ENCODE peak calls at places on chromosomes 1 and 21, in ten cellular contexts. E, U, R, A, J, Z, W, K, C and I are unnamed samples. For H3K27me3, the result is how much of the 10 kb centered on the place peaks cover.

GRCh38 chr1:174988539-174988938 is 11.2 kb upstream of the CACYBP start:
- DNase-seq in E (no peak), U (no peak), R (no peak), A (no peak), J (no peak), Z (no peak), W (no peak), K (no peak), C (no peak), I (no peak)

GRCh38 chr21:41373253-41373652 is 11.4 kb downstream of the MX2 start:
- DNase-seq in E (no peak), U (no peak), R (no peak), A (no peak), J (no peak), Z (no peak), W (no peak), K (no peak), C (no peak), I (no peak)

GRCh38 chr1:155219592-155220031 is 11.1 kb downstream of the MTX1 start:
- DNase-seq in E (no peak), U (no peak), R (no peak), A (no peak), J (no peak), Z (no peak), W (no peak), K (peak), C (peak), I (no peak)

GRCh38 chr1:19154876-19155275 is 55.2 kb downstream of the UBR4 start:
- DNase-seq in E (no peak), U (no peak), R (no peak), A (no peak), J (no peak), Z (no peak), W (no peak), K (no peak), C (peak), I (no peak)

GRCh38 chr1:213041443-213041842 is 9.6 kb upstream of the RPS6KC1 start:
- DNase-seq in E (no peak), U (no peak), R (no peak), A (no peak), J (no peak), Z (no peak), W (no peak), K (no peak), C (no peak), I (no peak)

GRCh38 chr1:14392887-14393365 is 205.6 kb upstream of the KAZN start:
- DNase-seq in E (no peak), U (peak), R (no peak), A (no peak), J (no peak), Z (no peak), W (no peak), K (no peak), C (no peak), I (no peak)

GRCh38 chr1:3023994-3024393 is 2.7 kb downstream of the ACTRT2 start:
- DNase-seq in E (no peak), U (no peak), R (peak), A (no peak), J (peak), Z (no peak), W (no peak), K (no peak), C (no peak), I (no peak)

GRCh38 chr1:233945573-233945972 is 41.1 kb downstream of the SLC35F3 start:
- DNase-seq in E (no peak), U (no peak), R (no peak), A (peak), J (no peak), Z (no peak), W (no peak), K (no peak), C (no peak), I (no peak)

GRCh38 chr1:3393987-3394920 is 60.2 kb upstream of the ARHGEF16 start:
- DNase-seq in E (no peak), U (no peak), R (no peak), A (no peak), J (no peak), Z (no peak), W (no peak), K (no peak), C (no peak), I (no peak)

GRCh38 chr21:42010507-42011493 is 640 bp upstream of the ZBTB21 start:
- DNase-seq in E (peak), U (peak), R (no peak), A (no peak), J (no peak), Z (peak), W (peak), K (peak), C (peak), I (no peak)

GRCh38 chr21:26881504-26882228 is 36.5 kb upstream of the ADAMTS1 start:
- DNase-seq in E (no peak), U (no peak), R (no peak), A (no peak), J (no peak), Z (no peak), W (no peak), K (no peak), C (no peak), I (no peak)

GRCh38 chr21:36526104-36526503 is 46.2 kb upstream of the CLDN14 start:
- DNase-seq in E (no peak), U (no peak), R (no peak), A (no peak), J (no peak), Z (no peak), W (no peak), K (no peak), C (no peak), I (no peak)

GRCh38 chr1:233412812-233413211 is 85.3 kb downstream of the MAP3K21 start:
- DNase-seq in E (no peak), U (no peak), R (no peak), A (no peak), J (no peak), Z (no peak), W (no peak), K (no peak), C (no peak), I (no peak)

GRCh38 chr1:108117908-108118902 is 81.9 kb downstream of the SLC25A24 start:
- DNase-seq in E (peak), U (peak), R (no peak), A (no peak), J (peak), Z (peak), W (no peak), K (peak), C (no peak), I (no peak)

GRCh38 chr21:46459356-46460112 is 843 bp downstream of the DIP2A start:
- DNase-seq in E (peak), U (no peak), R (peak), A (no peak), J (no peak), Z (peak), W (peak), K (peak), C (peak), I (peak)

GRCh38 chr1:26789953-26790352 is 2.2 kb downstream of the PIGV start:
- DNase-seq in E (no peak), U (no peak), R (no peak), A (no peak), J (no peak), Z (no peak), W (no peak), K (no peak), C (no peak), I (no peak)

GRCh38 chr1:227429447-227430359 is 111.4 kb upstream of the CDC42BPA start:
- DNase-seq in E (no peak), U (no peak), R (no peak), A (no peak), J (no peak), Z (no peak), W (no peak), K (peak), C (no peak), I (no peak)

GRCh38 chr1:88736633-88737248 is 52.7 kb downstream of the PKN2 start:
- DNase-seq in E (no peak), U (no peak), R (no peak), A (peak), J (no peak), Z (no peak), W (no peak), K (peak), C (no peak), I (no peak)

GRCh38 chr1:30263405-30263804 is 460.0 kb downstream of the MATN1 start:
- DNase-seq in E (no peak), U (no peak), R (peak), A (no peak), J (no peak), Z (no peak), W (no peak), K (no peak), C (no peak), I (no peak)

GRCh38 chr21:46291561-46291960 is 5.4 kb downstream of the YBEY start:
- DNase-seq in E (no peak), U (no peak), R (no peak), A (no peak), J (no peak), Z (no peak), W (no peak), K (no peak), C (no peak), I (no peak)

GRCh38 chr1:188762344-188762743 is 1715.3 kb downstream of the BRINP3 start:
- DNase-seq in E (no peak), U (no peak), R (no peak), A (no peak), J (no peak), Z (no peak), W (no peak), K (no peak), C (no peak), I (no peak)

GRCh38 chr1:29684141-29684540 is 447.8 kb downstream of the PTPRU start:
- DNase-seq in E (peak), U (peak), R (no peak), A (no peak), J (no peak), Z (peak), W (no peak), K (no peak), C (no peak), I (no peak)

GRCh38 chr21:42975886-42976608 is 1.7 kb downstream of the PKNOX1 start:
- DNase-seq in E (no peak), U (no peak), R (no peak), A (no peak), J (no peak), Z (no peak), W (no peak), K (no peak), C (no peak), I (no peak)

GRCh38 chr1:176800978-176801552 is 338.1 kb downstream of the PAPPA2 start:
- DNase-seq in E (no peak), U (no peak), R (no peak), A (no peak), J (no peak), Z (no peak), W (no peak), K (no peak), C (no peak), I (no peak)

GRCh38 chr1:153977250-153978240 is at the start of gene JTB:
- DNase-seq in E (peak), U (peak), R (peak), A (no peak), J (peak), Z (peak), W (peak), K (peak), C (peak), I (peak)
- TF ChIP-seq POLR2AphosphoS5 in E (peak), U (peak), R (peak), A (peak), J (peak), Z (peak), W (peak), K (peak), C (peak), I (peak)

GRCh38 chr1:46492871-46493270 is 3.2 kb downstream of the DMBX1 start:
- DNase-seq in E (no peak), U (no peak), R (no peak), A (no peak), J (no peak), Z (no peak), W (no peak), K (no peak), C (no peak), I (no peak)

GRCh38 chr1:46490603-46491499 is 1.2 kb downstream of the DMBX1 start:
- DNase-seq in E (no peak), U (no peak), R (no peak), A (no peak), J (no peak), Z (no peak), W (no peak), K (no peak), C (no peak), I (no peak)

GRCh38 chr1:46491500-46492268 is 2.0 kb downstream of the DMBX1 start:
- DNase-seq in E (no peak), U (no peak), R (no peak), A (no peak), J (no peak), Z (no peak), W (no peak), K (no peak), C (no peak), I (no peak)

GRCh38 chr1:46493316-46494032 is 3.8 kb downstream of the DMBX1 start:
- DNase-seq in E (no peak), U (no peak), R (no peak), A (no peak), J (no peak), Z (no peak), W (no peak), K (no peak), C (no peak), I (no peak)

DNA sequence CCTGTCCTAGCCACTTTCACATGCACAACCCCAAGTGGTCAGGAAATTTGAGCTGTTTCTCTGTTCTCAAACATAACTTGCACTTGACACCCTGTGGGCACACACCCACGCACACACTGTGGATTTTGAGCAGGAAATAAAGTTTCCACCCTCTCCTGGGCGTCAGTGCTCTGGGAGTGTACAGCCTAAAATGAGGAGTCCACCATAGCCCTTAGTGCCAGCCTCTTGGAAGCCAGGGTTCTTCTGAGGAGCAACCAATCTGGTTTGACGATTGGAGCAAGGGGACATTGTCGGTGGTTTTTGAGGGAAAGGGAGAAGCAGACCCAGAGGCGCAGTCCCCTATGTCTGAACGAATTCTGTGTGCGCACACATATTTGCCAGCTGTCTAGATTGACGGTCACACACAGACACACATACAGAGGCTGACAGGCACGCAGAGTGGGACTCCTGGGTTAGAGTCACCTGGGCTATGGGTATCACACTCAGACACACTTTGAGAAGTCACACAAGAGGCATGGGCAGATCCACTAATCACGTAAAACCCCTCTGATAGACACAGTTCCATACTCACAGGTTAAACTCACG is 2.7 kb downstream of the DMBX1 start:
- DNase-seq in E (no peak), U (no peak), R (no peak), A (no peak), J (no peak), Z (no peak), W (no peak), K (no peak), C (no peak), I (no peak)
- H3K27me3 ChIP-seq in E (under half), U (half or more), R (half or more), A (under half), J (half or more), Z (half or more), W (under half), K (under half), C (half or more), I (under half)

DNA sequence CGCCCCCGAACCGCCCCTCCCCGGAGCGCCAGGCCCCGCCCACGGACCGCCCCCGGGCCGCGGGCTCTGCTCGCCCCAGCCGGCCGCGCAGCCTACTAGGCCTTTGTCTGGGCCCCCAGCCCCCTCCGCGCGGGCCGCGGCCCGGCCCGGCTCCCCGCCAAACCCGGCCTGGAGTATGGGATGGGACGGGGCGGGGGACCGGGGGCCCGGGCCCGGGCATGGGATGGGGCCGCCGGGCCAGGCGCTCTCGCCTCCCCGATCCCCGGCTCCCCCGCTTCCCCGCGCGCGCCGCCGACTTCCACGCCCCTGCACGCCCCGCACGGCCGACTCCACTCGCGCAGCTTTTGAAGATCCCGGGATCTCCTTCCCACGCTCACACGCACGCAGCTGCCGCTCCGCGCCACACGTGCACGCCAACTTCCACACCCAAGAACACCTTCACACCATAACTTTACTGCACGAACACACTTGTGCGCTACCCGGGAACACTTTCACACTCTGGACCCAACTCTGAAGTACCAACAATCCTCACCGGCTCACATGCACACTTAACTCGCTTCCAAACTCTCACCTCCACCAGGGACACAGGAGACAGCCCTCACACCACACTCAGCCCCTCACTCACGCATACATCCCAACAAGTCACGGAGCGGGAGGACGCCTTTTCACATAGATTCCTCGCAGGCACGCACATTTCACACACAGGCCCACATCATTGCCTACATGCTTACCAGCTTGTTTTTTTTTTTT is 437 bp upstream of the HSPG2 start:
- DNase-seq in E (peak), U (no peak), R (peak), A (peak), J (peak), Z (no peak), W (peak), K (peak), C (peak), I (peak)
- TF ChIP-seq POLR2AphosphoS5 in E (peak), U (peak), R (peak), A (peak), J (no peak), Z (no peak), W (peak), K (no peak), C (peak), I (peak)

DNA sequence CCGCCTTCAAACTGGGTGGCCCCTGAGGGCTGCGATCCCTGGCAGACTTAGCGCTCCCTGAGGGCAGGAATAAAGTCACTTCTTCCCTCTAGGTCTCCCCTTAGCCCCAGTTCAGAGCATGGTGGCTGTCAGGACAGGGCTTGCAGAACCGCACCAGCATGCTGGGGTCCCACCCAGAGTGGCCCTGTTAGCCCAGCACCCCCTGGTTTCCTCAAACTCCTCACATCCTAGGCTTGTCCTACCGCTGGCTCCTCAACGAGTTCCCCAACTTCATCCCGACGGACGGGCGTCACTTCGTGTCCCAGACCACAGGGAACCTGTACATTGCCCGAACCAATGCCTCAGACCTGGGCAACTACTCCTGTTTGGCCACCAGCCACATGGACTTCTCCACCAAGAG is 15.8 kb downstream of the CNTN2 start:
- DNase-seq in E (no peak), U (no peak), R (peak), A (no peak), J (no peak), Z (no peak), W (no peak), K (no peak), C (no peak), I (no peak)
- H3K27me3 ChIP-seq in E (under half), U (under half), R (under half), A (under half), J (under half), Z (under half), W (under half), K (half or more), C (under half), I (under half)

GRCh38 chr1:92478393-92478792 is 8.3 kb downstream of the GFI1 start:
- DNase-seq in E (no peak), U (no peak), R (no peak), A (no peak), J (no peak), Z (no peak), W (no peak), K (no peak), C (no peak), I (no peak)
- TF ChIP-seq POLR2AphosphoS5 in E (no peak), U (no peak), R (no peak), A (no peak), J (peak), Z (no peak), W (no peak), K (no peak), C (no peak), I (no peak)

GRCh38 chr1:112263464-112263863 is 132.6 kb upstream of the CTTNBP2NL start:
- DNase-seq in E (no peak), U (no peak), R (no peak), A (no peak), J (no peak), Z (no peak), W (no peak), K (no peak), C (no peak), I (no peak)
- H3K27me3 ChIP-seq in E (under half), U (under half), R (under half), A (under half), J (under half), Z (under half), W (under half), K (under half), C (under half), I (under half)

DNA sequence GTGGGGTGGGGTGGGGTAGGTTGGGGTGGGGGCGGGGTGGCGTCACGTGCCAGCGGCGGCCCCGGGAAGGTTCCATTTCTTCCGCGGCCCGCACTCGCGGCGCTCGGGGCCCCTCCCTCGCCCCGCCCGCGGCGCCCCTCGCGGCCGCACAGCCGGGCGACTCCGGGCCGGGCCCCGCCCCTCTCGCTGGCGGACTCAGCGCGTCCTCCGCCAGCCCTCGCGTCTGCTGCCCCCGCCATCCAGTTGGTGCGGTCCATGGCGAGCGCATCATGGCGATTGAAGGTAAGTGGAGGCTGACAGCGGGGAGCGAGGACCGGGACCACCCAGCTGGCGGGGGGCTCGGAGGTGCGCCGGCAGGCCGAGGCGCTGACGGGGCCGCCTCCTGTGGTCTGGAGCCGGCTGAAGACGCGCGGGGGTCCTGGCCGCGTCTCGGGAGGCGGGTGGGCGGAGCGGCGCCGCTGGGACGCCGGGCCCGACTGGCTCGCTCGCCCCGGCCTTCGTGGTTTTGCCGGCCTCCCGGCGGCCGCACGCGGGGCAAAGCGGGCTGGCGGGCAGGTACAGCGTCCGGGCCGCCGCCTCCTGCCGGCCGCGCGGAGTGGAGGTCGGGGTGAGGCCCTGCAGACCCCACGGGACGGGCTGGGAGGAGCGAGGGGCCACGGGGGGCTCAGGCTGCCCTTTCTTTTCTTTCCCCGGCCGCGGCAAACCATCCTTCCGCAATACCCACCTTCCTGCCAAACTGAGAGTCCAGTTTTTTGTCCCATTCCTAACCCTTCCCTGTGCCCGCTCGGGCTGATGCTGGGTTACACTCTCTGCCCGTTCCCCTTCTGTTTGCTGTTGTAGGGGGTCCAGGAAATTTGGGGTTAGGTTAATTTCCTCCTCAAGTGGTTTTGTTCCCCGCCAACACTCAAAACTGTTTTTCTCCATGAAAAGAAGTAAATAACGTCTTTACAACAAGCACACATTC is at the start of gene SYT14:
- DNase-seq in E (no peak), U (no peak), R (no peak), A (no peak), J (no peak), Z (no peak), W (no peak), K (no peak), C (no peak), I (no peak)
- TF ChIP-seq POLR2AphosphoS5 in E (no peak), U (no peak), R (no peak), A (no peak), J (no peak), Z (no peak), W (no peak), K (no peak), C (no peak), I (no peak)